ENCODE peak calls at places on chromosomes 12 and 14, in six cellular contexts. M is heart left ventricle, Z is H9, L is right cardiac atrium, Q is upper lobe of right lung, H is left ventricle myocardium inferior. F is an unnamed sample.

GRCh38 chr14:55850803-55851202 is 267.4 kb upstream of the PELI2 start:
- DNase-seq in M (no peak), Z (no peak), L (no peak), Q (no peak), H (no peak), F (no peak)

GRCh38 chr12:113958108-113958507 is 8.0 kb downstream of the RBM19 start:
- DNase-seq in M (no peak), Z (no peak), L (no peak), Q (no peak), H (no peak), F (no peak)

GRCh38 chr14:34470319-34470718 is 8.3 kb upstream of the SPTSSA start:
- DNase-seq in M (no peak), Z (no peak), L (no peak), Q (no peak), H (no peak), F (no peak)

GRCh38 chr14:103135333-103136075 is 12.2 kb downstream of the TNFAIP2 start:
- DNase-seq in M (no peak), Z (no peak), L (no peak), Q (no peak), H (peak; percentile 10), F (no peak)

GRCh38 chr12:68970951-68971350 is 38.0 kb upstream of the CPM start:
- DNase-seq in M (no peak), Z (no peak), L (no peak), Q (no peak), H (no peak), F (no peak)

GRCh38 chr12:79686171-79686570 is 4.6 kb downstream of the PAWR start:
- DNase-seq in M (no peak), Z (no peak), L (no peak), Q (no peak), H (no peak), F (no peak)

GRCh38 chr14:38705220-38705619 is 397.8 kb downstream of the SEC23A start:
- DNase-seq in M (no peak), Z (no peak), L (no peak), Q (no peak), H (no peak), F (no peak)

GRCh38 chr12:74689071-74689655 is 151.5 kb downstream of the ATXN7L3B start:
- DNase-seq in M (no peak), Z (no peak), L (no peak), Q (no peak), H (no peak), F (no peak)

GRCh38 chr14:72332054-72332453 is 399.8 kb downstream of the RGS6 start:
- DNase-seq in M (no peak), Z (no peak), L (peak; percentile 15), Q (no peak), H (peak; percentile 20), F (no peak)

GRCh38 chr14:103156733-103157411 is 33.6 kb downstream of the TNFAIP2 start:
- DNase-seq in M (no peak), Z (peak; percentile 61), L (no peak), Q (no peak), H (no peak), F (no peak)

GRCh38 chr12:69350777-69351176 is 2.6 kb downstream of the LYZ start:
- DNase-seq in M (no peak), Z (no peak), L (no peak), Q (no peak), H (no peak), F (no peak)

GRCh38 chr12:3700861-3701260 is 52.0 kb downstream of the CRACR2A start:
- DNase-seq in M (no peak), Z (no peak), L (no peak), Q (no peak), H (no peak), F (no peak)

GRCh38 chr12:12725956-12726542 is 8.9 kb downstream of the CDKN1B start:
- DNase-seq in M (no peak), Z (no peak), L (no peak), Q (peak; percentile 89), H (no peak), F (no peak)

GRCh38 chr12:45878630-45879255 is 111.6 kb downstream of the SCAF11 start:
- DNase-seq in M (no peak), Z (no peak), L (no peak), Q (no peak), H (no peak), F (no peak)

GRCh38 chr12:69056743-69057515 is 124.0 kb upstream of the CPM start:
- DNase-seq in M (no peak), Z (no peak), L (no peak), Q (no peak), H (no peak), F (no peak)

GRCh38 chr12:101902641-101903040 is 25.3 kb downstream of the DRAM1 start:
- DNase-seq in M (no peak), Z (no peak), L (no peak), Q (peak; percentile 47), H (no peak), F (no peak)

GRCh38 chr12:106149096-106149784 is 10.5 kb upstream of the NUAK1 start:
- DNase-seq in M (no peak), Z (peak; percentile 58), L (no peak), Q (no peak), H (no peak), F (peak; percentile 45)

GRCh38 chr14:28767851-28768548 is 1.4 kb downstream of the FOXG1 start:
- DNase-seq in M (no peak), Z (peak; percentile 90), L (no peak), Q (no peak), H (no peak), F (no peak)

GRCh38 chr14:28767239-28767850 is 758 bp downstream of the FOXG1 start:
- DNase-seq in M (no peak), Z (no peak), L (no peak), Q (no peak), H (no peak), F (no peak)

GRCh38 chr14:28765169-28765906 is 1.2 kb upstream of the FOXG1 start:
- DNase-seq in M (no peak), Z (no peak), L (no peak), Q (no peak), H (no peak), F (no peak)

GRCh38 chr14:28765907-28766504 is 581 bp upstream of the FOXG1 start:
- DNase-seq in M (no peak), Z (peak; percentile 71), L (no peak), Q (no peak), H (no peak), F (no peak)

DNA sequence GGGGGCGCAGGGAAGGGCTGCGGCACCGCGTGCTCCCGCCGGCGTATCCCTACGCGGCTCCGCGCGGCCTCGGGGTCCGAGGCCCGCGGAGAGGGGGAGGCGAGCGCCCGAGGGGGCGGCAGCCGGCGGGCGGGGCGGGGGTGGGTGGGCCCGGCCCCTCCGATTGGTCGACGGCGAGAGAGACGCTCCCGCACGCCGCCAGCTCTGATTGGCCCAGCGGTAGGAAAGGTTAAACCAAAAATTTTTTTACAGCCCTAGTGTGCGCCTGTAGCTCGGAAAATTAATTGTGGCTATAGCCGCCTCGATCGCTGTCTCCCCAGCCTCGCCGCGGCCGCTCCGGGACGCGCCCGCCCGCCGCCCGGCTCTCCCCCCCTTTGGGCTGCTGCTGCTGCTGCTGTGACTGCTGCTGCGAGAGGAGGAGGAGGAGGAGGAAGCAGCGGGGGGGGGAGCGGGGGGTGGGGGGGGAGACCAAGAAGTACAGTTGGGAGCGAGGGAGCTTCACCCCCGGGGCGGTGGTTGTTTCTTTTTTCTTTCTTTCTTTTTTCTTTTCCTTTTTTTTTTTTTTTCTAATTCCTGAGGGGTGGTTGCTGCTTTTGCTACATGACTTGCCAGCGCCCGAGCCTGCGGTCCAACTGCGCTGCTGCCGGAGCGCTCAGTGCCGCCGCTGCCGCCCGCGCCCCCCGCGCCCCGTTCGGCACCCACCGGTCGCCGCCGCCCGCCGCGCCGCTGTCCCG is at the start of gene FOXG1:
- DNase-seq in M (no peak), Z (peak; percentile 87), L (no peak), Q (no peak), H (no peak), F (no peak)
- H3K9me3 ChIP-seq in M (no peaks in the 10 kb centered on the region), Z (no peaks in the 10 kb centered on the region), L (no peaks in the 10 kb centered on the region), Q (no peaks in the 10 kb centered on the region), H (no peaks in the 10 kb centered on the region), F (no peaks in the 10 kb centered on the region)

DNA sequence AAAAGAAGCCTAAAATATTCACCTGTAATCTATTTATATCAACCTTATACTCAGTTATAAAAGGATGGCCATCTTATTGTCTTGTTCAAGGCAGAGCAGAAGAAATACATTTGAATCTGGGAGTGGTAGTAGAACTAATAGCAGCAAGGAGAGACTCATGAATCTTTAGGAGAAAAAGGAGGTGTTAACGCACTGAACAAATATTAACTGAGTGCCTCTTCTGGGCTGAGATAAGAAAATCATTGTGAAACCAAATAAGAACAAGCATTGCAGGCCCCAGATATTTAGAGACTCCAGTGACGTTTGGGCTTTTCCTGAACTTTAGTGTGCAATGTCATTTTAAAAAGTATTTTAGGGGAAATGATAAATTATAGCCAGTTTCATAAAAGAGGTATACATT is 790.6 kb downstream of the DIO2 start:
- DNase-seq in M (no peak), Z (no peak), L (no peak), Q (no peak), H (no peak), F (no peak)
- H3K4me1 ChIP-seq in M (no peaks in the 10 kb centered on the region), Z (no peaks in the 10 kb centered on the region), L (no peaks in the 10 kb centered on the region), Q (no peaks in the 10 kb centered on the region), H (no peaks in the 10 kb centered on the region), F (no peaks in the 10 kb centered on the region)

DNA sequence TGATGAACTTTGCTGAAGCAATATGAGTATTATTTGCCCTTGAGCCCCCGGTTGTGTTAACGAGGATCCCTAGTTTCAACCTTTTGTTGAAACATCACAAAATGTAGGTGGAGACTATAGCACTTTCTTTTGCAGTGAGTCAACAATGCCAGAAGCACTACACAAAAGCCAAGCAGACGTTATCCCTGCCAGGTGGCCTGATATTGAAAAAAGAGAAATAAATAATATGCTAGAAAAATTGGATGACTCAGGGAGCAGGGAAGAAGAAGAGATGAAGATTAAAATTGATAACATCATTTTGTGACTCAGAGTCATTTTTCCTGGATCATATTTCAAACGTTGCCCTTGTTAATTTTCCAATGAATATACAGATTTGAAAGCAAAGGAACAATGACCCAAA is 58.2 kb downstream of the RERG start:
- DNase-seq in M (no peak), Z (no peak), L (no peak), Q (no peak), H (no peak), F (no peak)
- H3K9me3 ChIP-seq in M (no peaks in the 10 kb centered on the region), Z (no peaks in the 10 kb centered on the region), L (no peaks in the 10 kb centered on the region), Q (no peaks in the 10 kb centered on the region), H (peaks cover 4% of the 10 kb centered on the region), F (no peaks in the 10 kb centered on the region)

DNA sequence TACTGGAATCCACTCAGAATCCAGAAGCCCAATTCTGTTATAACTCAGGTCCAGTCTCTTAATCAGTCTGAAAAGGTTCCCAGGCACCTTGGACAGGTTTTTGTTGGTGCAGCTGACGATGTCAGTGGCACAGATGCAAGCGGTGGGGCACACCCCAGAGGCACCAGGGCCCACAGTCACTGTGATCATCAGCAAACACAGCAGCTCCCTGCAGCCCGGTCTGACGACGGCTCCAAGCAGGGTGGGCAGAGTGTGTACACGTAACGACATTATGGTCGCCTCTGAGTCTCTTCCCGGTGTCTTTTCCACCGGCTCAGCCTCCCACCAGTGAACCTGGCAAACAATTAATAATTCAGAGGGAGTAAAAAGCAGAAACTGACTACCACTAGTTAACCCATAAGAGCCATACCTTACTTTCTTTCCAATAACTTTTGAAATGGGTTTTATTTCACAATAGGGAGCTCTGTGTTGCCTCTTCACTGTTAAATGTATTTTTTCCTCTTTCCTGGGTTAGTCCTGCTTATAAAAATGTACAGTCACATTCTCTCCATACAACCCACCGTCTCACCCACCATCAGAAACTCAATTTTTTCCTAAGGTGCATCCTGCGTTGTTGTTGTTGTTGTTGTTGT is 572 bp upstream of the PCED1B start:
- DNase-seq in M (peak; percentile 25), Z (no peak), L (peak; percentile 42), Q (peak; percentile 72), H (no peak), F (peak; percentile 30)
- H3K4me1 ChIP-seq in M (peaks cover 52% of the 10 kb centered on the region), Z (no peaks in the 10 kb centered on the region), L (peaks cover 11% of the 10 kb centered on the region), Q (peaks cover 24% of the 10 kb centered on the region), H (peaks cover 41% of the 10 kb centered on the region), F (peaks cover 7% of the 10 kb centered on the region)

GRCh38 chr14:42854061-42854460 is 1247.4 kb downstream of the LRFN5 start:
- DNase-seq in M (no peak), Z (no peak), L (no peak), Q (no peak), H (no peak), F (no peak)
- H3K9me3 ChIP-seq in M (no peaks in the 10 kb centered on the region), Z (no peaks in the 10 kb centered on the region), L (no peaks in the 10 kb centered on the region), Q (no peaks in the 10 kb centered on the region), H (no peaks in the 10 kb centered on the region), F (no peaks in the 10 kb centered on the region)